ENCODE peak calls at places on chromosomes 6 and 20, in five cellular contexts. One of them, this sample, is unnamed.
A peak's percentile ranks its signal among the peaks of the same experiment; 100 is the strongest.

GRCh38 chr20:44154521-44155001 is 32.4 kb downstream of the JPH2 start:
- DNase-seq in prostate gland: no peak
- DNase-seq in DMS153: no peak
- DNase-seq in fibroblast of pulmonary artery: no peak
- DNase-seq in NCI-H1048: no peak
- DNase-seq in this sample: no peak

GRCh38 chr6:122998403-122998965 is 2.4 kb downstream of the CLVS2 start:
- DNase-seq in prostate gland: no peak
- DNase-seq in DMS153: no peak
- DNase-seq in fibroblast of pulmonary artery: no peak
- DNase-seq in NCI-H1048: no peak
- DNase-seq in this sample: no peak

GRCh38 chr6:142728367-142728766 is 216.6 kb downstream of the HIVEP2 start:
- DNase-seq in prostate gland: peak; percentile 35
- DNase-seq in DMS153: peak; percentile 80
- DNase-seq in fibroblast of pulmonary artery: peak; percentile 36
- DNase-seq in NCI-H1048: no peak
- DNase-seq in this sample: no peak

GRCh38 chr6:14273196-14273595 is 155.6 kb downstream of the CD83 start:
- DNase-seq in prostate gland: no peak
- DNase-seq in DMS153: no peak
- DNase-seq in fibroblast of pulmonary artery: no peak
- DNase-seq in NCI-H1048: no peak
- DNase-seq in this sample: no peak

GRCh38 chr6:115838763-115839401 is 221.8 kb downstream of the FRK start:
- DNase-seq in prostate gland: no peak
- DNase-seq in DMS153: no peak
- DNase-seq in fibroblast of pulmonary artery: peak; percentile 38
- DNase-seq in NCI-H1048: no peak
- DNase-seq in this sample: no peak

GRCh38 chr20:53917145-53918009 is 153.0 kb downstream of the BCAS1 start:
- DNase-seq in prostate gland: peak; percentile 44
- DNase-seq in DMS153: no peak
- DNase-seq in fibroblast of pulmonary artery: peak; percentile 70
- DNase-seq in NCI-H1048: no peak
- DNase-seq in this sample: peak; percentile 67

GRCh38 chr20:53827996-53828672 is 234.5 kb upstream of the ZNF217 start:
- DNase-seq in prostate gland: peak; percentile 67
- DNase-seq in DMS153: no peak
- DNase-seq in fibroblast of pulmonary artery: peak; percentile 100
- DNase-seq in NCI-H1048: no peak
- DNase-seq in this sample: no peak

GRCh38 chr6:89411269-89412070 is 603 bp downstream of the RRAGD start:
- DNase-seq in prostate gland: no peak
- DNase-seq in DMS153: no peak
- DNase-seq in fibroblast of pulmonary artery: no peak
- DNase-seq in NCI-H1048: no peak
- DNase-seq in this sample: peak; percentile 50

GRCh38 chr6:41370488-41371111 is 35.2 kb downstream of the NCR2 start:
- DNase-seq in prostate gland: no peak
- DNase-seq in DMS153: no peak
- DNase-seq in fibroblast of pulmonary artery: no peak
- DNase-seq in NCI-H1048: no peak
- DNase-seq in this sample: no peak

GRCh38 chr6:31042801-31043200 is 32.5 kb downstream of the MUC22 start:
- DNase-seq in prostate gland: peak; percentile 13
- DNase-seq in DMS153: no peak
- DNase-seq in fibroblast of pulmonary artery: peak; percentile 65
- DNase-seq in NCI-H1048: no peak
- DNase-seq in this sample: peak; percentile 45

GRCh38 chr20:17646901-17647301 is 35.1 kb downstream of the RRBP1 start:
- DNase-seq in prostate gland: no peak
- DNase-seq in DMS153: no peak
- DNase-seq in fibroblast of pulmonary artery: no peak
- DNase-seq in NCI-H1048: no peak
- DNase-seq in this sample: peak; percentile 21

GRCh38 chr6:49570474-49571079 is 20.1 kb downstream of the C6orf141 start:
- DNase-seq in prostate gland: no peak
- DNase-seq in DMS153: peak; percentile 14
- DNase-seq in fibroblast of pulmonary artery: peak; percentile 42
- DNase-seq in NCI-H1048: no peak
- DNase-seq in this sample: peak; percentile 23

GRCh38 chr20:10771435-10772140 is 97.8 kb upstream of the JAG1 start:
- DNase-seq in prostate gland: no peak
- DNase-seq in DMS153: no peak
- DNase-seq in fibroblast of pulmonary artery: peak; percentile 44
- DNase-seq in NCI-H1048: no peak
- DNase-seq in this sample: no peak

GRCh38 chr20:62587757-62588402 is 54.4 kb upstream of the SLCO4A1 start:
- DNase-seq in prostate gland: no peak
- DNase-seq in DMS153: no peak
- DNase-seq in fibroblast of pulmonary artery: peak; percentile 14
- DNase-seq in NCI-H1048: no peak
- DNase-seq in this sample: no peak